ENCODE peak calls at places on chromosomes 6 and 20, in four cellular contexts. V is upper lobe of left lung; H is heart right ventricle; J is CD4-positive, alpha-beta T cell. K is an unnamed sample. For H3K9me3, the result is how much of the 10 kb centered on the place peaks cover.

GRCh38 chr6:140043357-140043756 is 668.9 kb upstream of the CITED2 start:
- DNase-seq in V (no peak), H (no peak), J (no peak), K (no peak)

GRCh38 chr6:56695702-56696101 is 53.0 kb upstream of the DST start:
- DNase-seq in V (no peak), H (no peak), J (no peak), K (no peak)

GRCh38 chr6:15744824-15745402 is 82.1 kb upstream of the DTNBP1 start:
- DNase-seq in J (no peak), H (no peak), V (no peak), K (no peak)

GRCh38 chr20:9319687-9320384 is 194.6 kb upstream of the LAMP5 start:
- DNase-seq in J (no peak), V (no peak), H (no peak), K (no peak)

GRCh38 chr20:22511943-22512910 is 72.1 kb downstream of the FOXA2 start:
- DNase-seq in J (no peak), V (peak), H (no peak), K (no peak)

GRCh38 chr6:62764841-62765240 is 446.4 kb upstream of the FKBP1C start:
- DNase-seq in J (no peak), H (no peak), V (no peak), K (no peak)

GRCh38 chr6:106533079-106533478 is 96.2 kb downstream of the RTN4IP1 start:
- DNase-seq in J (no peak), V (peak), H (no peak), K (no peak)

GRCh38 chr6:128848169-128848935 is 34.6 kb upstream of the LAMA2 start:
- DNase-seq in V (no peak), J (no peak), H (peak), K (no peak)

GRCh38 chr6:90646936-90647335 is 60.1 kb upstream of the MAP3K7 start:
- DNase-seq in V (no peak), J (no peak), H (no peak), K (no peak)

GRCh38 chr6:22133352-22133751 is 163.5 kb downstream of the PRL start:
- DNase-seq in H (no peak), J (no peak), V (no peak), K (no peak)

GRCh38 chr20:38125157-38126056 is 39.7 kb downstream of the TGM2 start:
- DNase-seq in J (no peak), V (peak), H (peak), K (no peak)

GRCh38 chr20:61127311-61128044 is 124.6 kb upstream of the CDH4 start:
- DNase-seq in V (no peak), H (no peak), J (no peak), K (no peak)

GRCh38 chr20:48765359-48765758 is 62.4 kb downstream of the PREX1 start:
- DNase-seq in J (no peak), V (no peak), H (no peak), K (no peak)

GRCh38 chr6:40585661-40586269 is 1.4 kb downstream of the LRFN2 start:
- DNase-seq in H (no peak), V (no peak), J (no peak), K (no peak)

GRCh38 chr6:1762203-1762602 is 152.5 kb downstream of the FOXC1 start:
- DNase-seq in V (no peak), J (no peak), H (no peak), K (no peak)

GRCh38 chr6:89317067-89317466 is 2.0 kb upstream of the GABRR2 start:
- DNase-seq in J (no peak), V (no peak), H (no peak), K (no peak)

GRCh38 chr6:36428911-36429310 is 13.7 kb downstream of the PXT1 start:
- DNase-seq in H (no peak), J (no peak), V (no peak), K (no peak)

GRCh38 chr20:19928379-19929360 is 88.5 kb upstream of the NAA20 start:
- DNase-seq in H (no peak), J (no peak), V (peak), K (no peak)

GRCh38 chr20:46131396-46131795 is 13.3 kb downstream of the CD40 start:
- DNase-seq in H (no peak), J (no peak), V (no peak), K (no peak)

GRCh38 chr6:3383525-3383924 is 73.3 kb downstream of the SLC22A23 start:
- DNase-seq in H (no peak), V (no peak), J (no peak), K (no peak)

GRCh38 chr20:63086421-63087235 is 79.9 kb upstream of the BHLHE23 start:
- DNase-seq in H (no peak), J (no peak), V (no peak), K (peak)

GRCh38 chr6:156420172-156420993 is 356.8 kb upstream of the ARID1B start:
- DNase-seq in H (no peak), J (no peak), V (no peak), K (no peak)

GRCh38 chr6:1391692-1392309 is 2.4 kb downstream of the FOXF2 start:
- DNase-seq in H (no peak), V (no peak), J (no peak), K (no peak)

GRCh38 chr6:2865270-2866182 is 23.9 kb upstream of the SERPINB1 start:
- DNase-seq in V (no peak), J (no peak), H (no peak), K (no peak)

GRCh38 chr6:130362128-130362527 is 3.7 kb upstream of the TMEM200A start:
- DNase-seq in V (no peak), J (no peak), H (no peak), K (no peak)

GRCh38 chr6:2355155-2355554 is 109.8 kb upstream of the GMDS start:
- DNase-seq in V (no peak), H (no peak), J (no peak), K (no peak)

GRCh38 chr6:21942910-21943309 is 349.4 kb downstream of the SOX4 start:
- DNase-seq in J (no peak), V (no peak), H (no peak), K (no peak)

GRCh38 chr6:65922049-65922448 is 215.0 kb upstream of the EYS start:
- DNase-seq in H (no peak), V (no peak), J (no peak), K (no peak)

GRCh38 chr6:30283761-30284160 is 43.0 kb upstream of the TRIM39 start:
- DNase-seq in J (no peak), V (no peak), H (no peak), K (no peak)
- H3K9me3 ChIP-seq in J (half or more), V (half or more), H (under half), K (under half)

GRCh38 chr6:158730175-158730907 is 80.5 kb downstream of the SYTL3 start:
- DNase-seq in V (no peak), H (no peak), J (no peak), K (no peak)
- H3K9me3 ChIP-seq in V (under half), H (under half), J (under half), K (under half)

GRCh38 chr6:148648754-148649453 is 97.9 kb upstream of the UST start:
- DNase-seq in J (no peak), H (no peak), V (no peak), K (no peak)
- H3K9me3 ChIP-seq in J (under half), H (under half), V (under half), K (under half)

GRCh38 chr6:155349129-155349528 is 34.8 kb upstream of the TFB1M start:
- DNase-seq in V (no peak), H (no peak), J (no peak), K (no peak)
- H3K9me3 ChIP-seq in V (under half), H (under half), J (under half), K (under half)

GRCh38 chr6:170092826-170093225 is 198.1 kb downstream of the DLL1 start:
- DNase-seq in H (no peak), V (no peak), J (no peak), K (no peak)

GRCh38 chr6:170093276-170093657 is 197.6 kb downstream of the DLL1 start:
- DNase-seq in J (no peak), V (peak), H (no peak), K (no peak)

GRCh38 chr6:170094686-170095272 is 196.1 kb downstream of the DLL1 start:
- DNase-seq in J (no peak), V (peak), H (no peak), K (no peak)

GRCh38 chr6:170095273-170095976 is 195.5 kb downstream of the DLL1 start:
- DNase-seq in V (peak), H (no peak), J (no peak), K (no peak)

GRCh38 chr6:170093658-170094596 is 197.0 kb downstream of the DLL1 start:
- DNase-seq in V (peak), H (no peak), J (no peak), K (no peak)
- H3K9me3 ChIP-seq in V (under half), H (under half), J (under half), K (under half)

DNA sequence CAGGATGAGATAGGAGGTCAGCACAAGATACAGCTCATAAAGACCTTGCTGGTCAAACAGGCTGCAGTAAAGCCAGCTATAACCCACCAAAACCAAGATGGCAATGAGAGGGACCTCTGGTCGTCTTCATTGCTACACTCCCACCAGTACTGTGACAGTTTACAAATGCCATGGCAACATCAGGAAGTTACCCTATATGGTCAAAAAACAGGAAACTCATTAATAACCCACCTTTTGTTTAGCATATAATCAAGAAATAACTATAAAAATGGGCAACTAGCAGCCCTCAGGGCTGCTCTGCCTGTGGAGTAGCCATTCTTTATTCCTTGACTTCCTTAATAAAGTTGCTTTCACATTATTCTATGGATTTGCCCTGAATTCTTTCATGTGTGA is 30.9 kb downstream of the SLC22A2 start:
- DNase-seq in V (no peak), H (no peak), J (no peak), K (no peak)
- H3K9me3 ChIP-seq in V (under half), H (under half), J (under half), K (under half)

GRCh38 chr6:43268348-43268685 is 25.0 kb downstream of the TTBK1 start:
- DNase-seq in V (no peak), H (peak), J (no peak), K (no peak)
- H3K9me3 ChIP-seq in V (under half), H (under half), J (under half), K (under half)

DNA sequence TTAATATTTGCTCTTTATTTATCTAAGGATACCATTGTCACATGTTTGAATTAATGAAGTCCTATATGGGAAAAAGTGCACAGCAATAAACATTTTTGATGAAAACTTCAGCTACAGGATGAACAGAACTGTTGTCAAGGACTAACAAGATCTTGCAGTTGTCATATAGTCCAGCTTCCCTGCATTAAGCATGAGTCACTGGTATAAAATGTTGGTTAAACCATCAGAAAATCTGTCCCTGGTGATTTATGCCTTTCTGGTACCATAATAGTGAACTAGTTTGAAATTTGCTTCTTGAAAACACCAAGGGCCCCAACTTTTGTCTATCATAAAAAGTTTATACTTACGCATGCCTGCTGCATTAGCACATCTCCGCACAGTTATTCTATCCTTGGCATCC is 60.4 kb upstream of the RSPO3 start:
- DNase-seq in V (no peak), J (no peak), H (no peak), K (no peak)
- H3K9me3 ChIP-seq in V (under half), J (under half), H (under half), K (under half)

GRCh38 chr20:59643616-59644061 is 39.3 kb downstream of the PHACTR3 start:
- DNase-seq in V (no peak), H (no peak), J (no peak), K (no peak)
- H3K9me3 ChIP-seq in V (under half), H (under half), J (under half), K (under half)